ENCODE peak calls at places on chromosomes 1 and 21, in five cellular contexts. L is neural crest cell; E is CD8-positive, alpha-beta T cell; T is AG10803; X is mesothelial cell of epicardium. B is an unnamed sample.

GRCh38 chr1:115091582-115091981 is 2.3 kb upstream of the TSPAN2 start:
- DNase-seq in E (no peak), T (no peak), X (no peak), L (no peak), B (no peak)

GRCh38 chr1:173581384-173582078 is 21.3 kb downstream of the SLC9C2 start:
- DNase-seq in L (no peak), T (no peak), E (no peak), X (no peak), B (no peak)

GRCh38 chr1:176118985-176119384 is 88.1 kb downstream of the COP1 start:
- DNase-seq in T (peak; percentile 31), X (no peak), L (no peak), E (no peak), B (no peak)

GRCh38 chr1:162139398-162139685 is 69.9 kb downstream of the NOS1AP start:
- DNase-seq in T (no peak), L (no peak), E (no peak), X (no peak), B (no peak)

GRCh38 chr21:38306407-38306806 is 49.6 kb downstream of the KCNJ15 start:
- DNase-seq in L (no peak), X (no peak), E (no peak), T (peak; percentile 69), B (no peak)

GRCh38 chr1:31804098-31804497 is 11.7 kb downstream of the SPOCD1 start:
- DNase-seq in E (no peak), T (no peak), L (no peak), X (no peak), B (no peak)

GRCh38 chr1:17429183-17429582 is 10.3 kb downstream of the RCC2 start:
- DNase-seq in L (no peak), X (no peak), T (no peak), E (no peak), B (no peak)

GRCh38 chr1:36083219-36083618 is 675 bp upstream of the TEKT2 start:
- DNase-seq in T (no peak), L (no peak), E (no peak), X (no peak), B (no peak)

GRCh38 chr1:106700151-106700550 is 356.3 kb upstream of the PRMT6 start:
- DNase-seq in X (no peak), E (no peak), T (peak; percentile 56), L (no peak), B (no peak)

GRCh38 chr1:230262867-230263572 is 163.1 kb downstream of the PGBD5 start:
- DNase-seq in L (no peak), X (no peak), T (no peak), E (no peak), B (no peak)

GRCh38 chr1:234624718-234625117 is 14.7 kb upstream of the IRF2BP2 start:
- DNase-seq in T (no peak), E (no peak), X (no peak), L (no peak), B (no peak)

GRCh38 chr1:221712198-221712684 is 29.6 kb downstream of the DUSP10 start:
- DNase-seq in X (no peak), L (no peak), T (peak; percentile 83), E (peak; percentile 18), B (no peak)

GRCh38 chr1:10337436-10337835 is 61.4 kb upstream of the PGD start:
- DNase-seq in L (no peak), E (no peak), X (no peak), T (no peak), B (no peak)

GRCh38 chr1:223363856-223364684 is at the start of gene SUSD4:
- DNase-seq in X (peak; percentile 58), T (no peak), E (peak; percentile 71), L (peak; percentile 36), B (peak; percentile 59)

GRCh38 chr1:19309123-19309813 is 2.7 kb downstream of the AKR7A2 start:
- DNase-seq in X (no peak), T (peak; percentile 69), E (no peak), L (no peak), B (no peak)

GRCh38 chr1:204758601-204759000 is 73.1 kb upstream of the LRRN2 start:
- DNase-seq in E (no peak), T (no peak), X (no peak), L (no peak), B (no peak)

GRCh38 chr1:53919675-53920066 is 25.7 kb downstream of the DIO1 start:
- DNase-seq in X (no peak), E (no peak), L (no peak), T (peak; percentile 17), B (no peak)

GRCh38 chr1:4517559-4517958 is 136.8 kb upstream of the AJAP1 start:
- DNase-seq in L (no peak), E (no peak), X (no peak), T (no peak), B (no peak)

GRCh38 chr1:53878492-53879105 is 11.0 kb downstream of the YIPF1 start:
- DNase-seq in T (peak; percentile 70), L (no peak), X (no peak), E (no peak), B (no peak)

GRCh38 chr1:244674446-244674845 is 21.5 kb downstream of the DESI2 start:
- DNase-seq in L (no peak), T (peak; percentile 23), X (no peak), E (no peak), B (no peak)

GRCh38 chr21:44380876-44381275 is 27.5 kb downstream of the TRPM2 start:
- DNase-seq in L (no peak), X (peak; percentile 30), E (no peak), T (no peak), B (no peak)

GRCh38 chr1:173300249-173301044 is 93.3 kb upstream of the TNFSF4 start:
- DNase-seq in X (no peak), E (no peak), L (no peak), T (no peak), B (no peak)

GRCh38 chr1:207284209-207284892 is 37.1 kb upstream of the CD55 start:
- DNase-seq in X (no peak), T (peak; percentile 79), L (no peak), E (no peak), B (no peak)

GRCh38 chr1:8712413-8713229 is 104.8 kb downstream of the RERE start:
- DNase-seq in X (no peak), L (no peak), E (no peak), T (peak; percentile 89), B (no peak)

GRCh38 chr21:42187976-42188653 is 30.8 kb upstream of the ABCG1 start:
- DNase-seq in T (peak; percentile 29), X (no peak), E (peak; percentile 74), L (no peak), B (no peak)

GRCh38 chr1:65231718-65232330 is 77.5 kb upstream of the DNAJC6 start:
- DNase-seq in L (no peak), X (no peak), T (no peak), E (no peak), B (no peak)

GRCh38 chr1:29129916-29130315 is 6.2 kb upstream of the TMEM200B start:
- DNase-seq in T (peak; percentile 39), E (no peak), L (no peak), X (no peak), B (no peak)

GRCh38 chr1:15573477-15573876 is 11.4 kb downstream of the AGMAT start:
- DNase-seq in E (no peak), L (no peak), T (peak; percentile 67), X (no peak), B (no peak)

GRCh38 chr1:55480396-55480795 is 265.2 kb upstream of the USP24 start:
- DNase-seq in E (no peak), T (no peak), X (no peak), L (no peak), B (no peak)

GRCh38 chr1:55481634-55482033 is 266.5 kb upstream of the USP24 start:
- DNase-seq in T (peak; percentile 46), L (no peak), X (no peak), E (no peak), B (no peak)

GRCh38 chr1:55484173-55484572 is 269.0 kb upstream of the USP24 start:
- DNase-seq in E (no peak), L (no peak), X (no peak), T (peak; percentile 33), B (no peak)

GRCh38 chr1:55479970-55480369 is 264.8 kb upstream of the USP24 start:
- DNase-seq in E (no peak), L (no peak), T (no peak), X (no peak), B (no peak)

GRCh38 chr1:55483523-55483922 is 268.4 kb upstream of the USP24 start:
- DNase-seq in E (no peak), T (no peak), L (no peak), X (no peak), B (no peak)
- TF ChIP-seq CTCF in E (no peak), T (no peak), L (no peak), X (peak; percentile 36), B (no peak)

DNA sequence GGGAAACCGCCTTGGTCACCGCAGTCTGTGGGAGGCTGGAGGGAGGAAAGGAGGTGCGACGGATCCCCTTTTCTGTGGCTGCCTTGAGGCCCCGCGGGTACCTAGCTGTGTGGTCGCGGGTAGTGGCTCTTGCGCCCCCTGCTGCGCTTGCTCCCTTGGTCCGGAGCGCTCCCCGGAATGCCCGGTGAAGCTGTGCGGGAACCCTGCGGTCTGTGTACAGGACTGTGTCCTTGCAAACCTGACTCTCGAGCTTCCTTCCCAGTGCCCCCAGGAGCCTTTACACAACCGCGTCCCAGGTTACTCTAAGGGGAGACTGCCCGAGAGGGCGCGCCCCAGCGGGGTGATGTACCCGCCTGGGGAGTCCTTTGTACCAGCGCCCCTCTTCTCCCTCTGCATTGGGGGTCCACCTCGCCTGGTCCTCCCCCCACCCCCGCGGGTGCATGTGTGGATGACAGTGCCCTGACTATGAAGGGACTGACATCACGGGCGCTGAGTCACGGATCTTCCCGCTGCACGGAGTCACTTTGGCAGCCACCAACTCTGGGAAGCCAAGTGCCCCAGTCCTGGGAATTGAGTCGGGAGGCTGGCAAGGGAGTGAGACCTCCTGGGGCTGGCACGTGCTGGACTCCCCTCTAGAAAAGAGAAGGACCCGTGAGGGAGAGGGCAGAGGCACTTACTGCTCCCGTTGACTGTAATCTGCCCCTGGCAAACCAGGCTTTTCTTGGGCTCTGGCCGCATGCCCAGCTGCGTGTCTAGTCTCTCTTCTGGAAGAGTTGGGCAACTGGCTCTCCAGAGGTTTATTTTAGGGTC is 824 bp downstream of the IL6R start:
- DNase-seq in L (peak; percentile 56), X (peak; percentile 50), T (peak; percentile 68), E (peak; percentile 21), B (peak; percentile 41)
- TF ChIP-seq CTCF in L (peak; percentile 50), X (no peak), T (peak; percentile 60), E (no peak), B (peak; percentile 62)

DNA sequence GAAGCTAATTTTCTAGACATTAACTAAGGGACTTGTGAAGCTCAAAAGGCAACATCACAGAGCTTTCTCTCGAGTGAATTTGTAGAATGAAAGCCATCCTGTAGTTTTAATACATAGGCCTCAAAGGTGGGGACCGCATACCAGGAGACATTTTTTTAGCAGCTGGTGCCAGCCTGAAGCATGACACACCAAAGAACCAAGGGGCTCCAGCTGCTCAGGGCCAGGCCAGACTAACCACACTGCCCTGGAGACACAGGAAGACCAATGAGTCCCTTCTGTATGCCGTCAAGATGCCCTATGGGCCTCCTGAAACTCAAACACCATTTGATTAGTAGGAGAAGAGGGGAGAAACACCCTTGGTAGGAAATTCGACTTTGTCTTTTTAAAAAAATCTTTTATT is 113.9 kb upstream of the CACNA1E start:
- DNase-seq in X (no peak), E (no peak), T (no peak), L (no peak), B (no peak)
- TF ChIP-seq CTCF in X (no peak), E (no peak), T (no peak), L (no peak), B (no peak)

DNA sequence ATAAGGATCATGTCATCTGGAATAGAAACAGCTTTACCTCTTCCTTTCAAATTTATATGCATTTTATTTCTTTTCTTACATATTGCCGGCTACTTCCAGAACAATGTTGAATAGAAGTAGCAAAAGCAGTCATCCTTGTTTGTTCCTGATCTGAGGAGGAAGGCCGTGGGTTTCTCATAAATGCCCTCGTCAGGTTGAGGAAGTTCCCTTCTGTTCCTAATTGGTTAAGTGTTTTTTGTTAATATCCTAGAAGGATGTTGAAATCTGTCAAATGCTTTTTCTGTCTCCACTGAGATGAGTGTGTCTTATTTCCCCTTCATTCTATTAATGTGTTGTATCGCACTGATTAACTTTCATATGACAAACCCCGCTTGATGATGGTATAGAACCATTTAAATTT is 15.4 kb downstream of the TTLL10 start:
- DNase-seq in T (no peak), X (no peak), L (no peak), E (no peak), B (no peak)
- TF ChIP-seq CTCF in T (no peak), X (no peak), L (no peak), E (no peak), B (no peak)

B was measured in progenitor cell of endocrine pancreas.